ENCODE peak calls at places on chromosomes 6 and 20, in five cellular contexts. M is osteoblast; A is breast epithelium; H is NT2/D1; B is CD8-positive, alpha-beta memory T cell. E is an unnamed sample. For H3K4me1 and H3K27me3, the result is how much of the 10 kb centered on the place peaks cover.

GRCh38 chr6:151647871-151648639 is 154.2 kb downstream of the CCDC170 start:
- DNase-seq in M (no peak), A (no peak), H (peak), B (no peak), E (no peak)

GRCh38 chr20:38165966-38166706 is 1.1 kb upstream of the TGM2 start:
- DNase-seq in M (no peak), A (no peak), H (no peak), B (no peak), E (peak)

GRCh38 chr6:15551262-15551661 is 111.6 kb downstream of the DTNBP1 start:
- DNase-seq in M (no peak), A (no peak), H (no peak), B (no peak), E (no peak)

GRCh38 chr6:14354919-14355572 is 237.5 kb downstream of the CD83 start:
- DNase-seq in M (no peak), A (no peak), H (no peak), B (no peak), E (peak)

GRCh38 chr6:149428606-149429005 is 28.5 kb downstream of the SUMO4 start:
- DNase-seq in M (no peak), A (no peak), H (no peak), B (no peak), E (no peak)

GRCh38 chr20:2872304-2873009 is 824 bp upstream of the PTPRA start:
- DNase-seq in M (peak), A (no peak), H (no peak), B (peak), E (peak)

GRCh38 chr6:132962936-132963579 is 148.7 kb downstream of the RPS12 start:
- DNase-seq in M (no peak), A (peak), H (peak), B (peak), E (peak)

GRCh38 chr20:25376236-25376635 is 14.4 kb downstream of the ABHD12 start:
- DNase-seq in M (no peak), A (no peak), H (no peak), B (no peak), E (no peak)

GRCh38 chr6:70370496-70370895 is 42.8 kb upstream of the FAM135A start:
- DNase-seq in M (no peak), A (no peak), H (no peak), B (no peak), E (no peak)

GRCh38 chr6:35719830-35720733 is 16.8 kb upstream of the ARMC12 start:
- DNase-seq in M (peak), A (peak), H (no peak), B (no peak), E (no peak)

GRCh38 chr20:43238833-43239232 is 49.1 kb upstream of the PTPRT start:
- DNase-seq in M (no peak), A (no peak), H (no peak), B (no peak), E (no peak)

GRCh38 chr6:119979862-119980261 is 630.3 kb upstream of the MAN1A1 start:
- DNase-seq in M (no peak), A (no peak), H (no peak), B (no peak), E (no peak)

GRCh38 chr6:43763133-43763797 is 6.7 kb upstream of the VEGFA start:
- DNase-seq in M (peak), A (no peak), H (no peak), B (no peak), E (no peak)

GRCh38 chr6:43540507-43540906 is 23.6 kb downstream of the POLR1C start:
- DNase-seq in M (no peak), A (no peak), H (no peak), B (no peak), E (no peak)

GRCh38 chr6:14921878-14922277 is 324.0 kb upstream of the JARID2 start:
- DNase-seq in M (no peak), A (no peak), H (no peak), B (no peak), E (peak)

GRCh38 chr20:34515484-34516037 is 661 bp upstream of the DYNLRB1 start:
- DNase-seq in M (no peak), A (peak), H (peak), B (peak), E (peak)

GRCh38 chr20:49725694-49726093 is 12.0 kb upstream of the B4GALT5 start:
- DNase-seq in M (no peak), A (no peak), H (no peak), B (no peak), E (no peak)
- H3K4me3 ChIP-seq in M (no peak), A (no peak), H (no peak), B (no peak), E (no peak)

GRCh38 chr20:51400051-51400926 is 142.2 kb downstream of the NFATC2 start:
- DNase-seq in M (no peak), A (no peak), H (no peak), B (peak), E (no peak)
- H3K4me1 ChIP-seq in M (under half), A (under half), H (under half), B (half or more), E (under half)

DNA sequence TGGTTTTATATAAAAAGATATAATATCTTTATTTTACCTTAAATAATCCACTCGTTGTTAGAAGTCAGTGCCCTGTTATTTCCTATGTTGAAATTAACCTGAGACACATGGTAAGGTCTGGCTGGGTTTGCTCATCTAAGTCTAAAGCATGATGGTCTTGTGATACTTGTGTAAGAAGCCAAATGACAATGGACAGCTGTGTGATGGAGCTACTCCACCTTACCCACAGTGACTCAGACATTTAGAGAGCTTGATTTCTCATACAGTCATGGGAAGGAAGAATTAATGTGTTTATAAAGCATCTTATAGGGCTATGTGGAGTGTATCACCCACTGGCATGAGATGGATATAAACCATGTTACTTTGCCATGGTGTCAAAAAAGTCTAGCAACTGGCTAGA is 11.7 kb downstream of the CTCFL start:
- DNase-seq in M (no peak), A (no peak), H (no peak), B (no peak), E (no peak)
- H3K27me3 ChIP-seq in M (under half), A (under half), H (under half), B (under half), E (under half)

GRCh38 chr6:164859791-164860190 is 449.6 kb downstream of the C6orf118 start:
- DNase-seq in M (no peak), A (no peak), H (no peak), B (no peak), E (no peak)
- H3K4me3 ChIP-seq in M (no peak), A (no peak), H (no peak), B (no peak), E (no peak)

DNA sequence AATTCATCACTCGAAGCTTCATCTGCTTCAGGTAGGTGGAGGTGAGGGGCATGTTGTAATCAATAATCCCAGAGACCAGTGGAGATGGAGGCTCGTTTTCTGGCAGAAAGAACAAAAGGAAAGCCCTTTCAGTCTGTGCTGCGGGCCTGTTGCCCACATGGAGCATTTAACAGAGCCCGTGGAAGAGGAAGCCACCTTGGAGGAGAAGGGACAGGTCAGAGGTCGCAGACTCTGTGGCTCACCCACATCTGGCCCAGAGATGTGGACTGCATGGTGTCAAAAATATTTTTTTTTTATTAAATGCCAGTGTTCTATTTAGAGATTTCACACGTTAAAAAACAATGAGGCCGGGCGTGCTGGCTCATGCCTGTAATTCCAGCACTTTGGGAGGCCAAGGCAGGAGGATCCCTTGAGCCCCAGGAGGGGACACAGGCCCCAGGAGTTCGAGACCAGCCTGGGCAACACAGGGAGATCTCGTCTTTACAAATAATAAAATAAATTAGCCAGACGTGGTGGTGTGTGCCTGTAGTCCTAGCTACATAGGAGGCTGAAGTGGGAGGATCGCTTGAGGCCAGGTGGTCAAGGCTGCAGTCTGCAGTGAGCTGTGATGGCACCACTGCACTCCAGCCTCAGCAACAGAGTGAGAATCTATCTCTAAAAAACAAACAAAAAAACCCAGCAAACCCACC is 73.6 kb downstream of the NOL4L start:
- DNase-seq in M (no peak), A (no peak), H (no peak), B (peak), E (no peak)
- H3K4me1 ChIP-seq in M (under half), A (under half), H (under half), B (half or more), E (under half)

GRCh38 chr20:32027653-32028052 is 17.4 kb downstream of the CCM2L start:
- DNase-seq in M (no peak), A (no peak), H (no peak), B (no peak), E (no peak)

GRCh38 chr20:32029561-32029960 is 19.3 kb downstream of the CCM2L start:
- DNase-seq in M (no peak), A (no peak), H (no peak), B (no peak), E (no peak)

GRCh38 chr20:32021091-32021490 is 10.9 kb downstream of the CCM2L start:
- DNase-seq in M (peak), A (no peak), H (no peak), B (no peak), E (no peak)

GRCh38 chr20:32028647-32029372 is 18.6 kb downstream of the CCM2L start:
- DNase-seq in M (peak), A (no peak), H (no peak), B (no peak), E (no peak)

GRCh38 chr20:32024683-32025295 is 14.6 kb downstream of the CCM2L start:
- DNase-seq in M (no peak), A (no peak), H (no peak), B (no peak), E (no peak)
- H3K27me3 ChIP-seq in M (under half), A (under half), H (under half), B (under half), E (under half)